ENCODE peak calls at places on chromosomes 11 and 22, in six cellular contexts. G is H1, N is HCT116, B is SK-N-SH, P is HepG2, S is K562. U is an unnamed sample.

GRCh38 chr11:124793466-124794278 is 6.5 kb downstream of the MSANTD2 start:
- DNase-seq in S (peak; percentile 32), G (no peak), N (peak; percentile 43), B (peak; percentile 52), P (peak; percentile 51), U (peak; percentile 76)

GRCh38 chr22:41565403-41566054 is 4.7 kb downstream of the CSDC2 start:
- DNase-seq in B (no peak), P (peak; percentile 55), G (no peak), N (peak; percentile 61), S (peak; percentile 61), U (no peak)

GRCh38 chr11:109362059-109362458 is 59.9 kb upstream of the C11orf87 start:
- DNase-seq in N (no peak), G (no peak), P (no peak), B (no peak), S (no peak), U (no peak)

GRCh38 chr11:2164861-2165555 is 4.0 kb upstream of the INS start:
- DNase-seq in G (no peak), B (no peak), P (no peak), N (no peak), S (no peak), U (peak; percentile 47)

GRCh38 chr22:50340157-50340879 is 2.8 kb upstream of the PPP6R2 start:
- DNase-seq in G (no peak), S (no peak), P (peak; percentile 70), N (no peak), B (peak; percentile 39), U (peak; percentile 41)

GRCh38 chr11:15665368-15665871 is 550.7 kb downstream of the INSC start:
- DNase-seq in G (peak; percentile 4), S (no peak), P (peak; percentile 19), B (no peak), N (no peak), U (no peak)

GRCh38 chr11:31492320-31492913 is 17.0 kb downstream of the IMMP1L start:
- DNase-seq in N (no peak), G (no peak), B (no peak), S (no peak), P (no peak), U (no peak)

GRCh38 chr11:77039491-77040400 is 5.5 kb downstream of the B3GNT6 start:
- DNase-seq in G (peak; percentile 86), P (no peak), S (no peak), N (no peak), B (peak; percentile 81), U (peak; percentile 38)

GRCh38 chr22:25053153-25053805 is 100.8 kb downstream of the KIAA1671 start:
- DNase-seq in G (no peak), N (no peak), B (no peak), P (peak; percentile 63), S (no peak), U (no peak)

GRCh38 chr11:64606796-64607380 is 15.9 kb downstream of the SLC22A12 start:
- DNase-seq in N (no peak), B (no peak), P (no peak), S (no peak), G (no peak), U (no peak)

GRCh38 chr11:28757725-28758515 is 649.7 kb downstream of the METTL15 start:
- DNase-seq in G (no peak), N (no peak), P (no peak), S (no peak), B (no peak), U (no peak)

GRCh38 chr22:25698986-25699385 is 43.0 kb upstream of the MYO18B start:
- DNase-seq in G (no peak), S (no peak), P (no peak), B (no peak), N (no peak), U (no peak)

GRCh38 chr11:15006139-15006759 is 34.1 kb upstream of the CALCA start:
- DNase-seq in B (peak; percentile 3), S (peak; percentile 19), P (peak; percentile 46), G (no peak), N (peak; percentile 47), U (peak; percentile 59)

GRCh38 chr11:128898580-128899344 is 7.6 kb downstream of the KCNJ5 start:
- DNase-seq in N (no peak), G (no peak), P (no peak), B (no peak), S (no peak), U (no peak)

GRCh38 chr22:16967453-16968217 is 40.4 kb downstream of the GAB4 start:
- DNase-seq in S (no peak), N (no peak), B (no peak), P (no peak), G (no peak), U (no peak)

GRCh38 chr11:82250047-82250446 is 483.6 kb downstream of the FAM181B start:
- DNase-seq in N (no peak), P (no peak), B (no peak), S (no peak), G (no peak), U (peak; percentile 55)

GRCh38 chr11:134442246-134442645 is 30.2 kb upstream of the B3GAT1 start:
- DNase-seq in P (no peak), B (no peak), N (no peak), S (no peak), G (no peak), U (no peak)

GRCh38 chr11:112656772-112657428 is 304.3 kb upstream of the NCAM1 start:
- DNase-seq in B (no peak), P (no peak), S (no peak), N (peak; percentile 2), G (no peak), U (no peak)

GRCh38 chr11:14364322-14364721 is 5.3 kb upstream of the RRAS2 start:
- DNase-seq in N (no peak), P (no peak), G (no peak), S (no peak), B (no peak), U (no peak)

GRCh38 chr11:18650859-18651557 is 16.9 kb upstream of the SPTY2D1 start:
- DNase-seq in S (peak; percentile 60), N (peak; percentile 69), G (peak; percentile 66), B (peak; percentile 16), P (peak; percentile 49), U (peak; percentile 91)

GRCh38 chr11:17135934-17136683 is 58.6 kb upstream of the RPS13 start:
- DNase-seq in G (no peak), P (no peak), B (no peak), S (no peak), N (no peak), U (no peak)

GRCh38 chr11:129090056-129090455 is 102.1 kb downstream of the ARHGAP32 start:
- DNase-seq in N (no peak), S (no peak), P (no peak), B (no peak), G (no peak), U (no peak)

GRCh38 chr22:22380098-22381030 is 128.2 kb downstream of the ZNF280B start:
- DNase-seq in G (peak; percentile 82), P (no peak), N (no peak), S (peak; percentile 88), B (peak; percentile 35), U (no peak)

GRCh38 chr22:42743501-42743991 is 22.9 kb upstream of the A4GALT start:
- DNase-seq in S (no peak), N (no peak), P (peak; percentile 83), G (no peak), B (no peak), U (no peak)

GRCh38 chr11:46390331-46391171 is 1.0 kb downstream of the CHRM4 start:
- DNase-seq in S (no peak), G (peak; percentile 77), N (no peak), P (no peak), B (peak; percentile 56), U (peak; percentile 48)
- TF ChIP-seq JUND in S (no peak), G (no peak), N (no peak), P (no peak), B (no peak), U (no peak)

DNA sequence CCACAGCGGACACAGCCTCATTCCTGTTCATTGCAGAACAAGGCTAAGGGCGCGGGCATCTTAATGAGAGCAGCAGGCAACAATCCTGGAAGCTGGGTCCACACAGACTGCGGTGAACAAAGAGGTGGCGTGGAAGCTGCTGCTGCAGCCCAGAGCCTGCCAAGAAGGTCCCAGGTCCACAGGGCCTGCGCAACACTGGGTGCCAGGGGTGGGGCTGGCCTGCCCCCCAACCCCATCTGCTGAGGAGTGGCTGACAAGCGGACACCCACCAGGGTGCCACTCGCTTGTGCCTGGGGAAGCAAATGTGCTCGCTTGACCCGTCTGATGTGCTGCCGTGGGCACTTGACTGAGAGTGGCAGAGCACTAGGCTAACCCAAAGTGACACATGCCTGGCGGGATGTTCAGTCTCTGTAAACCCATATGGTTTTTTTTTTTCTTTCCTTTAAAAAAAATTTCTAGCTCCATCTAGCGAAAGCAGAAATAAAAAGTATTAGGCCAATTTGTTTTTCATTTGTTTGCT is 83.2 kb upstream of the PITPNB start:
- DNase-seq in P (no peak), B (peak; percentile 47), S (no peak), G (no peak), N (no peak), U (no peak)
- TF ChIP-seq JUND in P (no peak), B (no peak), S (no peak), G (no peak), N (no peak), U (no peak)

DNA sequence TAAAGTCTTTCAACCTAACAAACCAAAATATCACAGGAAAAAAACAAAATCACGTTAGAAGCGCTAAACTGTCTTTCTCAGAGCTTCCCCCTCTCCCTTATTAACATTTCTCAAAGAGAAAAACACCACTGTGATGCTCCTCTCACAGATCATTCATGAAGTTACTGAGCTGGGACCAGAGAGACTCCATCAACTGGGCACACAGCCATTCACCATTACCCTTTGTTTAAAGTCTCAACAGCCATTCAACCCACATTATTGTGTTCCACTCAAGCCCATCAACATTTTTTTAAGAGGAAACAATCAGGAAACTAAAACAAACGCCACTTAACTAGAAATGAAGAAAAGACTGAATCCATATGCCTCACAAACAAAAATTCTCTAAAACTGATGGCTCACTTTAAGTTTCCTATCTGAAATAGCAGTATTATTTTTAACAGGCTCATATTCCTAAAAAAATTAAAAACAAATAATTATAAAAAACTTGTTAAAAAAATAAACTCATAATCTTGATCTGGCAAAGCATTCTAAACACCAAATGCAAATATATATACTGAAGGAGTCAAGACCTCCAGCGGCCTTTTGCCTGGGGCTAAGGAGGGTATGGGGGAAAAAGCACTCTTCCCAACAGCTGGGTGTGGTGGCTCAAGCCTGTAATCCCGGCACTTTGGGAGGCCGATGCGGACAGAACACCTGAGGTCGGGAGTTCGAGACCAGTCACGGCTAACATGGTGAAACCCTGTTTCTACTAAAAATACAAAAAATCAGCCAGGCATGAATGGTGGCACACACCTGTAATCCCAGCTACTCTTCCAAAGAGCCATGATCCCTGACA is 14.0 kb downstream of the CELF1 start:
- DNase-seq in P (no peak), N (no peak), G (no peak), S (no peak), B (no peak), U (no peak)
- TF ChIP-seq JUND in P (no peak), N (no peak), G (no peak), S (no peak), B (no peak), U (no peak)

DNA sequence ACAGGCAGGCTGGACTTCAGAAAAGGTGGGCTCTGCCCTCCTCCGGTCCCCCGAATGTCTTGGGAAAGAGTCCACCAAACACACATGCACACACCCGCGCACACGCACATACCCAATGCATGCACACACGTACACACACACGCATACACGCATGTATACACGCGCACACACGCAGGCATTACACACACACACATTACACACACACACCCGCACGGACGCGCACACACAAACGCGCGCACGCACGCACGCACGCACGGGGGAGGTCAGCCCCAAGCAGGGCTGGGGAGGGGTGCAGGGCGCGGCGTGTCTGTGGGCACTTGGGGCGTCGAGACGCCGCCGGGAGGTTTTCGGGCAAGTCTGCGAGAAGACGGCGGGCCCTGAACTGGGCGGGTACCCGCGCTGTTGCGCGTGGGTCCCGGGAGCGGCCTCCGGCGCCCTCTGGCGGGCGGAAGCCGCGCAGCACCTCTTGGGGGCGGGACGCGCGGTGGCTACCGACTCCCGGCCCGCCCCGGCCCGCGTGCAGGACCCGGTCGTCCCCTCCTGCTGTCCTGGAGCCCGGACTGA is 3.5 kb downstream of the SEPTIN5 start:
- DNase-seq in N (no peak), G (peak; percentile 92), B (peak; percentile 97), P (no peak), S (no peak), U (peak; percentile 71)
- TF ChIP-seq JUND in N (no peak), G (no peak), B (no peak), P (no peak), S (peak; percentile 63), U (no peak)

U was measured in T47D.